ENCODE peak calls at places on chromosomes 11 and 22, in four cellular contexts. U is CD8-positive, alpha-beta T cell; M is fibroblast of lung; I is thyroid gland. R is an unnamed sample. For H3K27me3, the result is how much of the 10 kb centered on the place peaks cover.

GRCh38 chr11:94793822-94794221 is 25.7 kb downstream of the AMOTL1 start:
- DNase-seq in U (no peak), I (no peak), M (peak), R (peak)

GRCh38 chr11:63907063-63907462 is 9.9 kb downstream of the RCOR2 start:
- DNase-seq in I (no peak), U (no peak), M (no peak), R (no peak)

GRCh38 chr11:10041803-10042202 is 252.2 kb downstream of the SBF2 start:
- DNase-seq in U (no peak), M (no peak), I (no peak), R (no peak)

GRCh38 chr22:46795140-46795539 is 32.7 kb downstream of the TBC1D22A start:
- DNase-seq in M (no peak), U (no peak), I (no peak), R (no peak)

GRCh38 chr11:95088946-95089619 is 563 bp upstream of the ENDOD1 start:
- DNase-seq in M (no peak), I (no peak), U (no peak), R (no peak)

GRCh38 chr11:83778598-83778997 is 492.4 kb upstream of the CCDC90B start:
- DNase-seq in I (no peak), U (no peak), M (no peak), R (peak)

GRCh38 chr11:8763070-8763469 is 80.5 kb downstream of the RPL27A start:
- DNase-seq in I (no peak), U (no peak), M (no peak), R (no peak)

GRCh38 chr22:39920134-39920743 is 19.4 kb downstream of the GRAP2 start:
- DNase-seq in M (no peak), I (no peak), U (no peak), R (no peak)

GRCh38 chr22:37843746-37844089 is 416 bp downstream of the ANKRD54 start:
- DNase-seq in M (peak), I (no peak), U (no peak), R (no peak)

GRCh38 chr11:27973851-27974536 is 134.0 kb downstream of the KIF18A start:
- DNase-seq in I (no peak), U (no peak), M (no peak), R (no peak)

GRCh38 chr22:50712341-50713007 is 25.5 kb upstream of the ACR start:
- DNase-seq in U (no peak), I (no peak), M (no peak), R (no peak)

GRCh38 chr22:50218996-50219727 is 18.4 kb downstream of the SELENOO start:
- DNase-seq in U (no peak), I (peak), M (peak), R (peak)

GRCh38 chr11:316891-317291 is 3.1 kb downstream of the IFITM1 start:
- DNase-seq in M (no peak), U (no peak), I (no peak), R (no peak)
- H3K4me3 ChIP-seq in M (no peak), U (peak), I (no peak), R (no peak)

GRCh38 chr11:118016094-118016493 is 29.9 kb downstream of the IL10RA start:
- DNase-seq in U (no peak), M (no peak), I (no peak), R (no peak)
- H3K27me3 ChIP-seq in U (under half), M (under half), I (under half), R (under half)

DNA sequence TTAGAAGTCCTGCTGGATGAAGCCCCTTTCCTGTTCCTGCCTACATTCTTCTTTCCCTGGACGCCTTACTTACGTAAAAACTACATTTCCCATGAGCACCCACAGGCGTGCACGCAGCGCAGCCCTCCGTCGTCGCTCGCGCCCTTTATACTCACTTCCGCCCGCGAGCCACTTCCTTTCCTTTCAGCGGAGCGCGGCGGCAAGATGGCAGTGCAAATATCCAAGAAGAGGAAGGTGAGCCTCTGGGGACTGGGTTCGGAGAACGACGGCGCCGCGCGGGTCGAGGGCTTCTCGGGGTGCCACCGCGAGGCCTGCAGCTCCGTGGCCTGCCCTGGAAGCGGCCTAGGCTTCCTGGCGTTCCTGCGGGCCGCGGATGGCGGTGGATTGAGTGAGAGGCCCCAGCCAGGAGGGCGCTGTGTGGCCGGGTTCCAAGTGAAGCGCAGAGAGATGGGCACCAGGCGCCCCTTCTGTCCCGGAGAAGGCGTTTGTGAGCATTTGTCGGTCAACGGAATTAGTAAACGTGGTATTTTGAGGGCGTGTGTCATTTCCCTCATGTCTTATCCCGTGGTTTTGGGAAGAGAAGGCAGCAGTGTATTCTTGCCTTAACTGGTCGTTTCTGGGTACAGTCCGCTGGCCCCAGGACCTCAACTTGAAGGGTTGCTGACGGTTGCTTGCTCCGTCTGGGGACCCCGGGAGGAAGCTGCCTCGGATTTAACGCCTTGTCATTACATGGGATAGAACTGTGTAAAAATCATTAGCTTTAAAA is at the start of gene RPS3:
- DNase-seq in M (peak), U (peak), I (peak), R (peak)
- TF ChIP-seq CTCF in M (no peak), U (no peak), I (no peak), R (peak)

GRCh38 chr11:73625690-73626318 is 20.6 kb upstream of the PLEKHB1 start:
- DNase-seq in U (peak), M (peak), I (peak), R (peak)
- H3K4me3 ChIP-seq in U (no peak), M (peak), I (no peak), R (no peak)

GRCh38 chr11:2219318-2220017 is 47.9 kb upstream of the TH start:
- DNase-seq in I (no peak), M (no peak), U (no peak), R (no peak)

GRCh38 chr11:2220173-2220771 is 48.7 kb upstream of the TH start:
- DNase-seq in U (no peak), M (no peak), I (no peak), R (no peak)

GRCh38 chr11:2216400-2217064 is 44.9 kb upstream of the TH start:
- DNase-seq in U (no peak), I (no peak), M (no peak), R (no peak)

GRCh38 chr11:2217211-2218081 is 45.8 kb upstream of the TH start:
- DNase-seq in I (no peak), M (no peak), U (no peak), R (no peak)

DNA sequence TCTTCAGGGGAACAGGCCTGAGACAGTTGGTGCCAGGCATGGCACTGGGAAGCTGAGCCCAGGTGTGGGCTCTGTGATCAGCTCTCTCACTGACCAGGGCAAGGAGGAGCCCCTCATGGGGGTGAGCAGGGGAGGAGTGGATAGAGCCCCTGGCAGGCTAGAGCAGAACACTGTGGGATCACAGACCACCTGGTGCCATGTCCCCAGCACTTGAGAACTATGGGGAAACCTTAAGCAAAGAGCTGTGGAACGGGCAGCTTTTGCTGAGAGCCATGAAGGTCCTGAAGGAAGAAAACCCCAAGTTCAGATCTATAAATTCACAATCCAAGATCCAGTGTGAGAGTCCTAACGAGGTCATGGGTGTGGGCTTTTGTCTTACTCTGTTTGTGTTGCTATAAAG is 46.6 kb upstream of the TH start:
- DNase-seq in M (no peak), U (no peak), I (no peak), R (no peak)
- H3K27me3 ChIP-seq in M (under half), U (under half), I (under half), R (under half)

GRCh38 chr11:2143652-2144548 is 4.7 kb upstream of the IGF2 start:
- DNase-seq in U (no peak), I (no peak), M (no peak), R (no peak)
- TF ChIP-seq CTCF in U (no peak), I (no peak), M (no peak), R (peak)

GRCh38 chr11:132126973-132127900 is 756.8 kb downstream of the NTM start:
- DNase-seq in I (peak), U (no peak), M (peak), R (peak)
- H3K4me3 ChIP-seq in I (no peak), U (no peak), M (peak), R (no peak)

R was measured in bronchial epithelial cell.